ENCODE peak calls at places on chromosomes 4 and X, in eight cellular contexts. G, W, H, C, L, Z, Y and P are unnamed samples.

GRCh38 chr4:120683902-120684540 is 238.5 kb downstream of the PRDM5 start:
- DNase-seq in H (no peak), Z (no peak), Y (no peak), W (no peak), G (no peak), C (no peak), L (no peak), P (no peak)

GRCh38 chr4:113499696-113500095 is 261.8 kb downstream of the CAMK2D start:
- DNase-seq in H (no peak), L (no peak), Z (no peak), G (no peak), W (no peak), C (no peak), Y (peak; percentile 65), P (no peak)

GRCh38 chrX:153824348-153824747 is 6.0 kb downstream of the PDZD4 start:
- DNase-seq in W (no peak), L (no peak), H (no peak), G (no peak), C (no peak), Z (no peak), Y (no peak), P (no peak)

GRCh38 chr4:140689628-140690027 is 66.6 kb downstream of the TBC1D9 start:
- DNase-seq in C (no peak), Z (no peak), Y (no peak), H (no peak), W (no peak), L (no peak), G (no peak), P (no peak)

GRCh38 chr4:61277785-61278184 is 77.7 kb downstream of the ADGRL3 start:
- DNase-seq in Y (peak; percentile 19), H (no peak), G (no peak), L (no peak), Z (no peak), C (no peak), W (no peak), P (no peak)

GRCh38 chr4:110589297-110589696 is 33.6 kb downstream of the PITX2 start:
- DNase-seq in C (no peak), L (no peak), Z (no peak), H (no peak), W (no peak), Y (no peak), G (no peak), P (no peak)

GRCh38 chrX:25010784-25011588 is 4.8 kb downstream of the ARX start:
- DNase-seq in Y (no peak), G (no peak), Z (no peak), C (no peak), L (no peak), H (no peak), W (no peak), P (no peak)

GRCh38 chr4:95701500-95701899 is 138.4 kb upstream of the PDHA2 start:
- DNase-seq in Y (peak; percentile 9), G (no peak), Z (no peak), H (no peak), L (no peak), C (no peak), W (no peak), P (no peak)

GRCh38 chr4:80078361-80079092 is 5.5 kb upstream of the ANTXR2 start:
- DNase-seq in H (no peak), G (no peak), L (no peak), W (no peak), C (no peak), Y (no peak), Z (no peak), P (no peak)

GRCh38 chrX:131783555-131784338 is 239.4 kb upstream of the STK26 start:
- DNase-seq in G (no peak), W (no peak), L (no peak), C (peak; percentile 83), Y (peak; percentile 83), Z (no peak), H (no peak), P (no peak)

GRCh38 chr4:83964996-83965541 is 429.2 kb downstream of the GPAT3 start:
- DNase-seq in L (no peak), H (no peak), Y (peak; percentile 47), Z (no peak), C (no peak), G (no peak), W (no peak), P (no peak)

GRCh38 chr4:147924604-147925412 is 192.9 kb downstream of the ARHGAP10 start:
- DNase-seq in G (no peak), Z (no peak), H (peak; percentile 44), C (no peak), L (peak; percentile 32), Y (peak; percentile 22), W (peak; percentile 16), P (peak; percentile 10)

GRCh38 chr4:110869862-110870577 is 247.1 kb upstream of the PITX2 start:
- DNase-seq in H (no peak), W (peak; percentile 9), G (no peak), Z (no peak), C (no peak), Y (no peak), L (no peak), P (no peak)

GRCh38 chr4:55372259-55372658 is 23.5 kb upstream of the TMEM165 start:
- DNase-seq in G (no peak), C (no peak), Z (no peak), L (no peak), W (no peak), Y (peak; percentile 97), H (no peak), P (no peak)

GRCh38 chr4:182843813-182844325 is 73.3 kb downstream of the DCTD start:
- DNase-seq in C (no peak), Z (no peak), Y (no peak), L (no peak), W (no peak), G (no peak), H (no peak), P (no peak)

GRCh38 chr4:1722551-1723071 is 1.3 kb downstream of the TACC3 start:
- DNase-seq in G (no peak), H (no peak), Z (no peak), C (peak; percentile 63), Y (no peak), L (no peak), W (no peak), P (no peak)

GRCh38 chr4:136985683-136986082 is 546.6 kb downstream of the PCDH18 start:
- DNase-seq in L (no peak), W (no peak), Y (no peak), H (no peak), Z (no peak), G (no peak), C (no peak), P (no peak)

GRCh38 chr4:121070696-121071639 is 1.4 kb downstream of the NDNF start:
- DNase-seq in G (no peak), C (peak; percentile 68), H (peak; percentile 76), L (no peak), Y (no peak), W (peak; percentile 14), Z (no peak), P (peak; percentile 50)

GRCh38 chr4:124738994-124739393 is 26.5 kb upstream of the ANKRD50 start:
- DNase-seq in C (no peak), H (no peak), Z (no peak), G (no peak), L (no peak), W (no peak), Y (no peak), P (no peak)

GRCh38 chr4:119490335-119490734 is 138.3 kb downstream of the PDE5A start:
- DNase-seq in Z (no peak), W (no peak), H (peak; percentile 20), C (no peak), Y (peak; percentile 35), L (no peak), G (no peak), P (no peak)
- TF ChIP-seq CTCF in Z (no peak), W (peak; percentile 14), H (no peak), C (no peak), Y (peak; percentile 60), L (peak; percentile 6), G (no peak), P (peak; percentile 47)

GRCh38 chr4:152708361-152708760 is 28.6 kb upstream of the TMEM154 start:
- DNase-seq in L (no peak), G (no peak), Z (no peak), H (no peak), C (no peak), W (no peak), Y (no peak), P (no peak)

GRCh38 chr4:152707632-152708031 is 27.8 kb upstream of the TMEM154 start:
- DNase-seq in Z (no peak), Y (no peak), G (no peak), H (no peak), C (no peak), L (no peak), W (no peak), P (no peak)

GRCh38 chr4:152708806-152709205 is 29.0 kb upstream of the TMEM154 start:
- DNase-seq in H (no peak), Z (no peak), L (no peak), Y (no peak), G (no peak), C (no peak), W (no peak), P (no peak)

GRCh38 chr4:152704788-152705187 is 25.0 kb upstream of the TMEM154 start:
- DNase-seq in Y (no peak), G (no peak), Z (no peak), C (no peak), W (no peak), H (no peak), L (no peak), P (no peak)

GRCh38 chr4:152705918-152706317 is 26.1 kb upstream of the TMEM154 start:
- DNase-seq in L (no peak), G (no peak), H (no peak), W (no peak), Y (no peak), Z (no peak), C (no peak), P (no peak)
- TF ChIP-seq CTCF in L (no peak), G (no peak), H (no peak), W (no peak), Y (peak; percentile 5), Z (no peak), C (no peak), P (peak; percentile 16)

DNA sequence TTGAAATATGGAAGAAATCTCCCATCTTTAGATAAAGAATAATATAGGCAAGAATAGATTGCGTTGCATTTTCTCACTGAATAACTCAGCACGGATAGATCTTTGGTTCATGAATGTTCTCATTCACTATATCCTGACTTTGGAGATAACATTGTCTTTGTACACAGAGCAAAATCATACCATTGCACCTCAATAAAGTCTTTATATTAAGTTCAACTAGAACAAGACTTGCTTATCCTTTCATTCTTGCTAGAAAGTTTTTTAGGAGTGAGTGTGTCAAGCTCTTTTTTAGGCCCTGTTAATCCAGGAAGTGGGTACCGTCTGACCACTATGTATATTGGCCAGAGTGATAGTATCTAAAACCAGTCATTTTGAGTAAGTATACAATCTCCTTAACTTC is 658.7 kb downstream of the FSTL5 start:
- DNase-seq in H (no peak), Z (no peak), W (no peak), L (no peak), G (no peak), C (no peak), Y (no peak), P (no peak)
- TF ChIP-seq CTCF in H (no peak), Z (no peak), W (no peak), L (no peak), G (no peak), C (no peak), Y (no peak), P (no peak)

DNA sequence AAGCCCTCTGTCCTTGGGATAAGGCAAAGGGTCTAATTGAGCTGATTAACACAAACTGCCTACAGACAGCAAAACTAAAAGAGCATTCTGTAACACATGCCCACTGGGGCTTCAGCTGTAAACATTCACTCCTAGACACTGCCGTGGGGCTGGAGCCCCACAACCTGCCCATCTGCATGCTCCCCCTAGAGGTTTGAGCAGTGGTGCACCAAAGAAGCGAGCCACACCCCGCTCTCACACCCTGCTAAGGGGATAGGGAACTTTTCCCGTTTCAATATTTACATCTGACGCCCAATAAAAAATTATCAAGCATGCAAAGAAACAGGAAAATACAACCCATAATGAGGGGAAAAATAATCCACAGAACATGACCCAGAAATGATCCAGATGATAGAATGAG is 46.9 kb upstream of the HSD17B10 start:
- DNase-seq in Z (no peak), W (no peak), L (no peak), C (no peak), G (no peak), H (peak; percentile 12), Y (no peak), P (no peak)
- TF ChIP-seq CTCF in Z (peak; percentile 40), W (no peak), L (no peak), C (no peak), G (no peak), H (no peak), Y (peak; percentile 60), P (peak; percentile 46)